ENCODE peak calls at places on chromosomes 5 and 9, in four cellular contexts. L is K562, E is SK-N-SH, C is HepG2. G is an unnamed sample.

GRCh38 chr5:61293051-61293450 is 39.0 kb upstream of the ZSWIM6 start:
- DNase-seq in L (no peak), E (no peak), C (no peak), G (no peak)

GRCh38 chr5:6194261-6194875 is 184.0 kb downstream of the MED10 start:
- DNase-seq in L (no peak), E (no peak), C (no peak), G (no peak)

GRCh38 chr5:16626696-16627264 is 10.0 kb upstream of the RETREG1 start:
- DNase-seq in L (no peak), E (no peak), C (no peak), G (no peak)

GRCh38 chr9:136219276-136219675 is 14.3 kb upstream of the LHX3 start:
- DNase-seq in L (no peak), E (no peak), C (no peak), G (no peak)

GRCh38 chr9:136095028-136095494 is at the start of gene NACC2:
- DNase-seq in L (peak; percentile 78), E (peak; percentile 85), C (no peak), G (no peak)

GRCh38 chr5:72160299-72160698 is 53.0 kb downstream of the MAP1B start:
- DNase-seq in L (no peak), E (no peak), C (no peak), G (no peak)

GRCh38 chr9:37119360-37119759 is 1.0 kb upstream of the ZCCHC7 start:
- DNase-seq in L (no peak), E (no peak), C (no peak), G (no peak)

GRCh38 chr5:36285837-36286615 is 15.7 kb downstream of the RANBP3L start:
- DNase-seq in L (no peak), E (no peak), C (no peak), G (no peak)

GRCh38 chr9:70581214-70581966 is 166.9 kb upstream of the KLF9 start:
- DNase-seq in L (no peak), E (no peak), C (no peak), G (no peak)

GRCh38 chr5:134647750-134648424 is 698 bp upstream of the SEC24A start:
- DNase-seq in L (no peak), E (no peak), C (peak; percentile 21), G (peak; percentile 2)

GRCh38 chr9:115267788-115268187 is 149.8 kb upstream of the TNC start:
- DNase-seq in L (no peak), E (no peak), C (no peak), G (no peak)

GRCh38 chr5:108384741-108385140 is 2.8 kb upstream of the FBXL17 start:
- DNase-seq in L (no peak), E (no peak), C (no peak), G (no peak)

GRCh38 chr5:118592678-118593328 is 395.5 kb downstream of the DTWD2 start:
- DNase-seq in L (no peak), E (no peak), C (peak; percentile 1), G (peak; percentile 7)

GRCh38 chr5:10111575-10111974 is 138.1 kb downstream of the ATPSCKMT start:
- DNase-seq in L (peak; percentile 41), E (peak; percentile 39), C (peak; percentile 18), G (peak; percentile 21)

GRCh38 chr5:56514246-56514645 is 281.1 kb upstream of the ANKRD55 start:
- DNase-seq in L (no peak), E (no peak), C (no peak), G (no peak)

GRCh38 chr5:133450311-133450710 is 162.0 kb downstream of the FSTL4 start:
- DNase-seq in L (no peak), E (no peak), C (no peak), G (no peak)

GRCh38 chr9:81096667-81097066 is 592.7 kb downstream of the TLE1 start:
- DNase-seq in L (no peak), E (no peak), C (no peak), G (no peak)

GRCh38 chr9:37596504-37596903 is 4.1 kb upstream of the TOMM5 start:
- DNase-seq in L (no peak), E (no peak), C (no peak), G (no peak)

GRCh38 chr9:124652203-124652992 is 118.7 kb downstream of the NR6A1 start:
- DNase-seq in L (no peak), E (peak; percentile 23), C (no peak), G (no peak)

GRCh38 chr5:522899-523657 is 1.2 kb downstream of the SLC9A3 start:
- DNase-seq in L (no peak), E (no peak), C (no peak), G (no peak)

GRCh38 chr9:127805620-127806019 is 2.9 kb downstream of the FPGS start:
- DNase-seq in L (peak; percentile 35), E (peak; percentile 62), C (peak; percentile 51), G (peak; percentile 47)

GRCh38 chr5:128305341-128305740 is 221.8 kb downstream of the SLC12A2 start:
- DNase-seq in L (no peak), E (no peak), C (no peak), G (no peak)

GRCh38 chr9:89477811-89478583 is 19.9 kb downstream of the SEMA4D start:
- DNase-seq in L (no peak), E (no peak), C (no peak), G (no peak)

GRCh38 chr9:91298304-91298703 is 63.4 kb downstream of the AUH start:
- DNase-seq in L (no peak), E (no peak), C (no peak), G (no peak)

GRCh38 chr9:88829276-88829675 is 162.0 kb upstream of the S1PR3 start:
- DNase-seq in L (no peak), E (no peak), C (no peak), G (no peak)

GRCh38 chr9:88988796-88989641 is 2.2 kb upstream of the S1PR3 start:
- DNase-seq in L (no peak), E (no peak), C (no peak), G (no peak)

GRCh38 chr5:160869962-160870521 is 18.0 kb upstream of the ATP10B start:
- DNase-seq in L (no peak), E (no peak), C (no peak), G (no peak)

GRCh38 chr9:1726993-1727759 is 288.0 kb upstream of the SMARCA2 start:
- DNase-seq in L (no peak), E (peak; percentile 16), C (no peak), G (no peak)

GRCh38 chr5:162268694-162269481 is 201.3 kb downstream of the GABRG2 start:
- DNase-seq in L (no peak), E (no peak), C (no peak), G (no peak)

GRCh38 chr9:115997923-115998322 is 155.7 kb upstream of the PAPPA start:
- DNase-seq in L (no peak), E (no peak), C (no peak), G (no peak)

GRCh38 chr5:27594141-27594540 is 555.8 kb upstream of the CDH9 start:
- DNase-seq in L (no peak), E (no peak), C (no peak), G (no peak)

DNA sequence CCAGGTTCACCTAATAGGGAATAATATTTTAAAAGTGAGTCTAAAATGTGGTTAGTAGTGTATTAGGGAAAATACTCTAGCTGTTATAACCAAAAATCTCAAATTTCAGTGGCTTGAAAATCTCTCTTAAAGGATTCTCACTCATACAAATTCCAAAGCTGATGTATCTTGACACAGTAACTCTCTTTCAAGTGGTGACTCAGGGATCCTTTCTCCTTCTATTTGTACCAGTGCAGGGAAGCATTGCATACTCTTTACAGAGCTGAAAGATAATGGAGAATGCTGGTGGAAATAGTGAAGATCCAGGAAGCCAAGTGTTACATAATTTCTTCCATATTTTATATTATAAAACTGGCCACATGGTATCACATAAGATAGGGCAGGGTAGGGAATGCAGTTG is 560.2 kb upstream of the CDH9 start:
- DNase-seq in L (no peak), E (no peak), C (no peak), G (no peak)
- TF ChIP-seq ELF1 in L (no peak), E (no peak), C (no peak), G (no peak)

DNA sequence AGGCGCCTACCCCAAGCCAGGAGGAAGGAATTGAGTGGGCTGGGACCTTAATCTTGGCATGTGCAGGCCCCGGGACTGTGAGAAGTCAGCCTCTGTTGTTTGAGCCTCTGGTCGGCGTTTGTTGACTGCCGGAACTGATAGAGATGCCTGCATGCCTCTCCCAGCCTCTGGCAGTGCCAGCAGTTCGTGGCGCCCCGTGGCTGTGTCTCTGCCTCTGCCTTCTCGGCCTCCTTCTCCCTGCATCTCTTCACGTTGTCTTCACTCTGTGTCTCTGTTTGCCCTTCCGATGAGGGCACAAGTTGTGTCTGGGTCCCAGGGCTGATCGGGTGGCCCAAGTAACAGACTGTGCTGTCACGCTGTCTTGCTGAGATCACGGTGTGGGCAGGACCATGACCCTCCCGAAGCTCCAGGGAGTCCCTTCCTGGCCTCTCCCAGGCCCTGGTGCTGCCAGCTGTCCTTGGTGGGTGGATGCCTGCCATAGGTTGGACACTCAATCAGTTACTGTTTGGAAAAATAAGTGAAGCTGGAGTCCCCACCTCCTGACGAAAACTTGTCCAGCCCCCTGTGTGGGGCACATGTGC is 133.5 kb upstream of the LPCAT1 start:
- DNase-seq in L (no peak), E (peak; percentile 24), C (no peak), G (no peak)
- TF ChIP-seq ELF1 in L (no peak), E (no peak), C (no peak), G (no peak)

GRCh38 chr5:172114875-172115422 is 73.1 kb downstream of the STK10 start:
- DNase-seq in L (no peak), E (no peak), C (no peak), G (no peak)
- TF ChIP-seq ELF1 in L (no peak), E (no peak), C (no peak), G (no peak)

GRCh38 chr5:37889612-37890317 is 49.9 kb upstream of the GDNF start:
- DNase-seq in L (no peak), E (no peak), C (no peak), G (peak; percentile 18)

GRCh38 chr5:37882636-37883035 is 42.8 kb upstream of the GDNF start:
- DNase-seq in L (no peak), E (no peak), C (no peak), G (no peak)

GRCh38 chr5:37881359-37881758 is 41.5 kb upstream of the GDNF start:
- DNase-seq in L (no peak), E (no peak), C (no peak), G (no peak)

GRCh38 chr5:37888476-37888875 is 48.6 kb upstream of the GDNF start:
- DNase-seq in L (no peak), E (no peak), C (no peak), G (no peak)

DNA sequence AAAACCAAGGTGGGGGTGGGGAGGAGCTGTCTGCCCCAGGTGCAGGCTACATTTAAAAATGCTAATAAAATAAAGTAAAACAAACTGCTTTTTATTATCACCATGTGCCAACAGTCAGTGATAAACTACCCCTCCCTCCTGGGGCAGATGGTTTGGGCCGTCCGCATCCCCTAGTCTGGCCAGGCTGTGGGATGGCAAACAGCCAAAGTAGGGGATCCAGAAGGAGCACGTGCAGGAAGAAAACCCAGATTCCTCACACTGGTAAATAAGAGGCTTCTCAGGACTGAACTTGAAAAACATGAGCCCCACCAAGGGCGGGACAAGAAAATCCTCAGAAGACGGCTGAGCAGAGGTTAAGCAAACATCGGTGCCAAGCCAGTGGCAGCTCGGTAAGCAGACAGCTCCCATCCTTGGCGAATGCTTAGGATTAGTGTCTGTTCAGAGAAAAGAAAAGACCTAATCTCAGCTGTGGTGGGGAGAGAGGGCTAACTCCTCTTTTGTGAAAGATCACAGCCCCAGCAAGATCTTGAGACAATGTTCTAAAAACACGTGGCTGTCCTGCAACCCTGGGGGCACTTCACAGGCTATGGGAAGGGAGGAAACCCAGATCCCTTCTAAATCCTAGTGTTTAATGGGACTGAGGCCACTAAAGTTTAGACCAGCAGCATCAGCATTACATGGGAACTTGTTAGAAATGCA is 46.5 kb upstream of the GDNF start:
- DNase-seq in L (no peak), E (peak; percentile 8), C (no peak), G (no peak)
- TF ChIP-seq ELF1 in L (no peak), E (no peak), C (no peak), G (no peak)

G was measured in HCT116.